ENCODE peak calls at places on chromosomes 6 and 20, in ten cellular contexts. U is psoas muscle, B is BJ, N is ovary, Y is sigmoid colon, F is endodermal cell, H is tibial nerve, W is upper lobe of left lung, G is bronchial epithelial cell, L is IMR-90. Q is an unnamed sample. For H3K36me3, the result is how much of the 10 kb centered on the place peaks cover.

GRCh38 chr6:166767191-166767590 is 140.1 kb upstream of the RPS6KA2 start:
- DNase-seq in U (no peak), B (no peak), N (no peak), Y (no peak), F (peak), H (no peak), W (no peak), G (no peak), L (no peak), Q (no peak)

GRCh38 chr6:44228031-44228430 is 4.6 kb downstream of the SLC29A1 start:
- DNase-seq in U (no peak), B (no peak), N (no peak), Y (no peak), F (no peak), H (no peak), W (no peak), G (no peak), L (no peak), Q (no peak)

GRCh38 chr6:45231660-45232059 is 96.5 kb upstream of the RUNX2 start:
- DNase-seq in U (no peak), B (no peak), N (no peak), Y (no peak), F (no peak), H (no peak), W (no peak), G (no peak), L (no peak), Q (no peak)

GRCh38 chr20:64079273-64080012 is at the start of gene RGS19:
- DNase-seq in U (peak), B (peak), N (peak), Y (peak), F (peak), H (peak), W (peak), G (no peak), L (peak), Q (peak)

GRCh38 chr6:145813285-145814034 is 1.1 kb downstream of the FBXO30 start:
- DNase-seq in U (no peak), B (no peak), N (no peak), Y (no peak), F (no peak), H (no peak), W (no peak), G (peak), L (peak), Q (no peak)

GRCh38 chr6:3520541-3521220 is 63.8 kb upstream of the SLC22A23 start:
- DNase-seq in U (no peak), B (no peak), N (no peak), Y (no peak), F (peak), H (no peak), W (no peak), G (no peak), L (peak), Q (no peak)

GRCh38 chr6:36364669-36365479 is 22.6 kb downstream of the ETV7 start:
- DNase-seq in U (no peak), B (no peak), N (no peak), Y (no peak), F (peak), H (no peak), W (peak), G (peak), L (peak), Q (no peak)

GRCh38 chr20:22861231-22861980 is 173.7 kb upstream of the SSTR4 start:
- DNase-seq in U (no peak), B (no peak), N (no peak), Y (no peak), F (no peak), H (no peak), W (no peak), G (peak), L (peak), Q (no peak)

GRCh38 chr20:63370623-63371176 is 9.6 kb upstream of the CHRNA4 start:
- DNase-seq in U (no peak), B (no peak), N (no peak), Y (no peak), F (no peak), H (no peak), W (no peak), G (no peak), L (no peak), Q (no peak)

GRCh38 chr6:2171728-2172127 is 73.7 kb downstream of the GMDS start:
- DNase-seq in U (no peak), B (no peak), N (no peak), Y (no peak), F (no peak), H (no peak), W (no peak), G (no peak), L (no peak), Q (no peak)

GRCh38 chr20:53643031-53643832 is 49.6 kb upstream of the ZNF217 start:
- DNase-seq in U (no peak), B (peak), N (no peak), Y (no peak), F (no peak), H (no peak), W (peak), G (peak), L (peak), Q (peak)

GRCh38 chr20:48722002-48722731 is 105.6 kb downstream of the PREX1 start:
- DNase-seq in U (no peak), B (no peak), N (no peak), Y (no peak), F (no peak), H (no peak), W (peak), G (no peak), L (peak), Q (no peak)

GRCh38 chr20:17816804-17817590 is 117.2 kb downstream of the BANF2 start:
- DNase-seq in U (no peak), B (no peak), N (no peak), Y (peak), F (no peak), H (no peak), W (no peak), G (no peak), L (no peak), Q (no peak)

GRCh38 chr6:13342414-13343019 is 14.2 kb upstream of the TBC1D7 start:
- DNase-seq in U (no peak), B (no peak), N (no peak), Y (no peak), F (no peak), H (no peak), W (no peak), G (no peak), L (no peak), Q (no peak)

GRCh38 chr6:117559299-117559698 is 43.0 kb downstream of the GOPC start:
- DNase-seq in U (no peak), B (no peak), N (no peak), Y (no peak), F (no peak), H (no peak), W (no peak), G (peak), L (no peak), Q (no peak)

GRCh38 chr6:160973856-160974255 is 17.7 kb upstream of the MAP3K4 start:
- DNase-seq in U (no peak), B (peak), N (no peak), Y (no peak), F (no peak), H (no peak), W (no peak), G (peak), L (peak), Q (no peak)

GRCh38 chr6:29981211-29981812 is 39.0 kb downstream of the HLA-A start:
- DNase-seq in U (no peak), B (no peak), N (no peak), Y (no peak), F (no peak), H (no peak), W (no peak), G (no peak), L (no peak), Q (no peak)

GRCh38 chr6:110355031-110355430 is 3.1 kb downstream of the METTL24 start:
- DNase-seq in U (no peak), B (no peak), N (no peak), Y (no peak), F (no peak), H (no peak), W (no peak), G (peak), L (no peak), Q (no peak)

GRCh38 chr6:158381214-158381613 is 68.9 kb downstream of the TULP4 start:
- DNase-seq in U (no peak), B (peak), N (no peak), Y (no peak), F (no peak), H (no peak), W (no peak), G (no peak), L (no peak), Q (no peak)

GRCh38 chr6:31121131-31121790 is 1.0 kb upstream of the CDSN start:
- DNase-seq in U (no peak), B (no peak), N (no peak), Y (no peak), F (no peak), H (no peak), W (no peak), G (no peak), L (no peak), Q (no peak)

GRCh38 chr6:35181933-35182612 is 31.7 kb upstream of the SCUBE3 start:
- DNase-seq in U (peak), B (peak), N (peak), Y (peak), F (peak), H (peak), W (peak), G (peak), L (peak), Q (no peak)

GRCh38 chr6:16764188-16764950 is 3.1 kb upstream of the ATXN1 start:
- DNase-seq in U (no peak), B (no peak), N (no peak), Y (no peak), F (no peak), H (no peak), W (no peak), G (peak), L (peak), Q (no peak)

GRCh38 chr20:36778831-36779655 is 5.5 kb upstream of the DSN1 start:
- DNase-seq in U (no peak), B (no peak), N (peak), Y (no peak), F (no peak), H (no peak), W (no peak), G (no peak), L (no peak), Q (no peak)
- H3K36me3 ChIP-seq in U (under half), B (under half), N (under half), Y (under half), F (under half), H (under half), W (under half), G (under half), L (under half), Q (under half)

DNA sequence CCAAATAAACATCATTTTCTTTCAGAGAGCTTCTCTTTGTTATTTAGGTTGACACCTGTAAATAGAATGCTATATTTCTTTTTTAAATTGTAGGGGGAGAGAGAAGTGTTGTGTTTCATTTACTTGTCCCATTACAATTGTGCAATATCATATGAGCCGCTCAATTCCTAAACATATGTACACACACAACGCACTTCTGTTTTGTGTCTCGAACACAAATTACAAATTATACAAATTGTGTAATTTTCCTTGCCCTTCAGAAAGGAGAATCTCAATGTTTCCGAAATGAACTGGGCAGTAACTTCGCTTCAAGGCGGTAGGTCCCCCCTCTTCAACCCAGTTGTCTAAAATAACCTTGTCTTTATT is 2.6 kb upstream of the ABT1 start:
- DNase-seq in U (no peak), B (no peak), N (no peak), Y (no peak), F (no peak), H (no peak), W (no peak), G (no peak), L (no peak), Q (no peak)
- H3K4me3 ChIP-seq in U (no peak), B (no peak), N (no peak), Y (no peak), F (peak), H (no peak), W (no peak), G (no peak), L (no peak), Q (no peak)

DNA sequence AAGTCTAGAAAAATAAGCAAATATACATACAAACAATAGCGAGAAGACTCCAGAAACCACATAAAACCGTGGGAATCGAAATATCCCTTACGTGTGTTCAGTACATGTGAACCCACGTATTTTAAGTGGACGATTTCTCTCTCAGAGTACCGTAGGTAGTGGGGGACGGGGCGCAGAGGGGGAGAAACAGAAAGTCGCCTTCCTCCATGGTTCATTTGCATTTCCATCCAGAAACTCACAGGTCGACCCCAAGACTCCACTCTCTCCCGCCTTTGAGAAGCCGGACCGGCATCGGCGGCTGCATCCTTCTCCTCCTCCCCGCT is 538 bp upstream of the ENPP1 start:
- DNase-seq in U (no peak), B (no peak), N (no peak), Y (no peak), F (no peak), H (no peak), W (no peak), G (no peak), L (no peak), Q (no peak)
- TF ChIP-seq CTCF in U (no peak), B (no peak), N (no peak), Y (no peak), F (no peak), H (no peak), W (no peak), G (no peak), L (no peak), Q (no peak)

DNA sequence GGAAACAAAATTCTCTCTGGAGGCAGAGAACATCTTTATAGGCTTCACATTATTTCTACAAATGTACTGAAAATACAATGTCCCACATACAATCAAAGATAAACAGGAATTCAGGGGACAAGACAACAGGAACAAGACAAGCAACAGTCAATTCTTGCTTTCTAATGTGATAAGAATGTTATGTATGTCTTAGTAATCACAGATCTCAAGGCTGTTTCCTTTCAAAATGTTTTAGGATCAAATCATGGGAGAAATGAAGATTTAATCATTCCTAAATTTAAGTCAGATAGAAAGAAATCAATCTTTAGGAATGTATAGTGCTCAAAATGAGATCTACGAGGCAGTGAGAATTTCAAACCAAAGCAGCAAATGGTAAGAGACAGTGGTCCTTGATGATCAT is 32.1 kb downstream of the NEDD9 start:
- DNase-seq in U (no peak), B (no peak), N (no peak), Y (no peak), F (no peak), H (no peak), W (no peak), G (no peak), L (peak), Q (no peak)
- H3K36me3 ChIP-seq in U (under half), B (under half), N (under half), Y (under half), F (under half), H (under half), W (half or more), G (under half), L (under half), Q (under half)

GRCh38 chr6:491233-491632 is 99.7 kb downstream of the IRF4 start:
- DNase-seq in U (no peak), B (no peak), N (no peak), Y (no peak), F (no peak), H (no peak), W (no peak), G (no peak), L (no peak), Q (peak)
- H3K4me3 ChIP-seq in U (no peak), B (no peak), N (no peak), Y (no peak), F (no peak), H (no peak), W (no peak), G (no peak), L (no peak), Q (peak)

DNA sequence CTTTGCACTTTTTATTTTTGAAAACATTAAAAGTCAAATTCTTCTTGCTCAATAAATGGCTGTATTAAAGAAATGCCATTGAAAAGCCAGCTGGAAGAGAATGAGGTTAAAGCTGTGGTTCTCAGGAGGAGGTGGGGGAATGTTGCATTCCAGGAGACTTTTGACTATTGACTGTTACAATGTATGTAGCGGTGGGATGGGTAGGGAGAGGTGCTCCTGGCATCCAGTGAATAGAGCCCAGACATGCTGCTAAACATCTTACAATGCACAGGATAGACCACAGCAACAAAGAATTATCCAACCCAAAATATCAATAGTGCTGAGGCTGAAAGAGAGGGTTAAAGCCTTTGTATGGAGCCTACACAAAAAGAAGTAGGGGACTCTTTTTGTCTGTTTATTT is 295.9 kb downstream of the NKAIN2 start:
- DNase-seq in U (no peak), B (no peak), N (no peak), Y (no peak), F (no peak), H (no peak), W (no peak), G (no peak), L (no peak), Q (no peak)
- TF ChIP-seq CTCF in U (no peak), B (no peak), N (no peak), Y (no peak), F (no peak), H (no peak), W (no peak), G (no peak), L (no peak), Q (no peak)

DNA sequence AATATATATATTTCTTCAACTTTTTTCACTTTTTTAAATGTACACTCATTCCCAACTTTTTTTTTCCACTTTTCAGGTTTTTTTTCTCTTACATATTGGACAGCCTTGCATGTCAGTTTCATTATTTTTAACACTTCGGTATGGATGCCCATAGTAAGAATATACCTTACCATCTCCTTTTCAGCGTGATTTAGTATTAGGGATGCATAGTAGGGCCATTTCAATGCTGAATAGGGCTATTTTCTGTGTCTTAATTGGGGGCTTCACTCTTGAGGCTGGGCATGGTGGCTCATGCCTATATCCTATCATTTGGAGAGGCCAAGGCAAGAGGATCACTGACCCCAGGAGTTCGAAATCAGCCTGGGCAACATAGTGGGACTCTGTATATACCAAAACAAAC is 6.7 kb downstream of the RNF114 start:
- DNase-seq in U (no peak), B (no peak), N (no peak), Y (peak), F (no peak), H (no peak), W (no peak), G (no peak), L (no peak), Q (no peak)
- H3K36me3 ChIP-seq in U (under half), B (under half), N (under half), Y (under half), F (half or more), H (half or more), W (half or more), G (under half), L (under half), Q (under half)

GRCh38 chr20:58308290-58308679 is 1.2 kb upstream of the RAB22A start:
- DNase-seq in U (no peak), B (no peak), N (no peak), Y (no peak), F (no peak), H (no peak), W (no peak), G (no peak), L (no peak), Q (no peak)
- H3K4me3 ChIP-seq in U (peak), B (peak), N (peak), Y (peak), F (peak), H (peak), W (peak), G (peak), L (peak), Q (no peak)